ENCODE peak calls at places on chromosomes 12 and 14, in five cellular contexts. O is SK-N-SH, U is H1, J is A549, W is GM12878. L is an unnamed sample.

GRCh38 chr12:1284611-1285010 is 293.6 kb downstream of the ERC1 start:
- DNase-seq in O (no peak), U (no peak), J (no peak), W (no peak), L (no peak)

GRCh38 chr14:64195194-64195593 is 99.0 kb downstream of the ESR2 start:
- DNase-seq in O (no peak), U (no peak), J (no peak), W (peak; percentile 32), L (no peak)

GRCh38 chr12:53626702-53627169 is 554 bp upstream of the ATF7 start:
- DNase-seq in O (no peak), U (no peak), J (no peak), W (no peak), L (no peak)

GRCh38 chr12:7146906-7147305 is 16.7 kb downstream of the CLSTN3 start:
- DNase-seq in O (no peak), U (no peak), J (no peak), W (no peak), L (no peak)

GRCh38 chr12:89895591-89895990 is 187.0 kb upstream of the ATP2B1 start:
- DNase-seq in O (no peak), U (no peak), J (no peak), W (no peak), L (no peak)

GRCh38 chr14:100361626-100362025 is 38.5 kb downstream of the SLC25A47 start:
- DNase-seq in O (no peak), U (no peak), J (no peak), W (no peak), L (no peak)

GRCh38 chr14:105410642-105411016 is 9.0 kb upstream of the MTA1 start:
- DNase-seq in O (no peak), U (no peak), J (no peak), W (no peak), L (no peak)

GRCh38 chr12:78316150-78316549 is 485.5 kb downstream of the NAV3 start:
- DNase-seq in O (no peak), U (no peak), J (no peak), W (no peak), L (no peak)

GRCh38 chr12:117853600-117853999 is 115.2 kb downstream of the KSR2 start:
- DNase-seq in O (no peak), U (no peak), J (peak; percentile 86), W (no peak), L (no peak)

GRCh38 chr12:115632323-115632722 is 645.2 kb downstream of the MED13L start:
- DNase-seq in O (no peak), U (no peak), J (no peak), W (no peak), L (no peak)

GRCh38 chr14:61217516-61217915 is 63.6 kb downstream of the TMEM30B start:
- DNase-seq in O (no peak), U (no peak), J (no peak), W (no peak), L (no peak)

GRCh38 chr14:61213930-61214329 is 67.2 kb downstream of the TMEM30B start:
- DNase-seq in O (no peak), U (no peak), J (no peak), W (no peak), L (no peak)

GRCh38 chr14:61213116-61213720 is 67.9 kb downstream of the TMEM30B start:
- DNase-seq in O (no peak), U (no peak), J (no peak), W (no peak), L (no peak)

GRCh38 chr14:61218157-61218556 is 63.0 kb downstream of the TMEM30B start:
- DNase-seq in O (no peak), U (no peak), J (no peak), W (no peak), L (no peak)

DNA sequence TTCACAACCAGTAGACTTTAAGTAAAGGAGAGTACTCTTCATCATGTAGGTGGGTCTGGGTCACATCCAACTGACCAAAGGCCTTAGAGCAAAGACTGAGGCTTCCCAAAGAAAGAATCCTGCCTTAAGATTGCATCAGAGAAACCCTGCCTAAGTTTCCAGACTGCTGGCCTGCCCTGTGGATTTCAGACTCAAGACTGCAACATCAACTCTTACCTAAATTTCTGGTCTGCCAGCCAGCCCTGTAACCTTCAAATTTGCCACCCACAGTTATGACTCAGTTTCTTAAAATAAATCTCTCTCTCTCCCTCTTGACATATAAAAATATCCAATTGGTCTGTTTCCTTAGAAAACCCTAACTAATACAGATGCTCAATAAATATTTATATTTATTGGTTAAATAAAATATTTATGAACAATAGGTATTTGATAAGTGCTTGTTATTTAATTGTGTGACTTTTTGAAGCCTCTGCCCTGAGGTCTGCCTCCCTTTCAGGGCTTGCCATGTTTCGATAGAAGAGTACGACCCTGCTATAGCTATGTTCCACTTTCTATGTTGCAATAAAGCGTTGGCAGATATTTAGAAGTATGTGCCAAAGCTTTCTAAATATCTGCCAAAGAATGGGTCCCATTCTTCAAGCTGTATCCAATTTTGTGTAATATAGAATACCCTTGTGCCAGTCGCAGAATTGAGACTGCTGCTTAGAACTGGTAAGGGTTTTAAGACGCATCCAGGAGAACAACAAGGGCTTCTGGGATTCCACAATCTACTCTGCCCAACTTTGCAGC is 65.7 kb downstream of the TMEM30B start:
- DNase-seq in O (no peak), U (no peak), J (no peak), W (no peak), L (no peak)
- TF ChIP-seq MAX in O (no peak), U (no peak), J (no peak), W (no peak), L (no peak)

GRCh38 chr12:91224411-91224810 is 41.8 kb upstream of the DCN start:
- DNase-seq in O (no peak), U (no peak), J (no peak), W (no peak), L (no peak)

GRCh38 chr12:91219919-91220318 is 37.3 kb upstream of the DCN start:
- DNase-seq in O (no peak), U (no peak), J (no peak), W (no peak), L (no peak)

GRCh38 chr12:91225316-91225715 is 42.7 kb upstream of the DCN start:
- DNase-seq in O (no peak), U (no peak), J (no peak), W (no peak), L (no peak)

GRCh38 chr12:91219511-91219910 is 36.9 kb upstream of the DCN start:
- DNase-seq in O (no peak), U (no peak), J (no peak), W (no peak), L (no peak)

GRCh38 chr12:91222746-91223145 is 40.1 kb upstream of the DCN start:
- DNase-seq in O (no peak), U (no peak), J (no peak), W (no peak), L (no peak)
- TF ChIP-seq MAX in O (no peak), U (no peak), J (no peak), W (no peak), L (no peak)

GRCh38 chr12:49340971-49341776 is 4.2 kb upstream of the C1QL4 start:
- DNase-seq in O (no peak), U (no peak), J (no peak), W (no peak), L (no peak)
- TF ChIP-seq MAX in O (no peak), U (no peak), J (no peak), W (no peak), L (no peak)

GRCh38 chr12:9098115-9098452 is 17.6 kb downstream of the A2M start:
- DNase-seq in O (no peak), U (no peak), J (no peak), W (no peak), L (no peak)

GRCh38 chr12:9094512-9095206 is 21.1 kb downstream of the A2M start:
- DNase-seq in O (no peak), U (no peak), J (no peak), W (no peak), L (no peak)

GRCh38 chr12:9095322-9095721 is 20.4 kb downstream of the A2M start:
- DNase-seq in O (no peak), U (no peak), J (no peak), W (no peak), L (no peak)

GRCh38 chr12:9098463-9099026 is 17.2 kb downstream of the A2M start:
- DNase-seq in O (no peak), U (no peak), J (no peak), W (no peak), L (no peak)

DNA sequence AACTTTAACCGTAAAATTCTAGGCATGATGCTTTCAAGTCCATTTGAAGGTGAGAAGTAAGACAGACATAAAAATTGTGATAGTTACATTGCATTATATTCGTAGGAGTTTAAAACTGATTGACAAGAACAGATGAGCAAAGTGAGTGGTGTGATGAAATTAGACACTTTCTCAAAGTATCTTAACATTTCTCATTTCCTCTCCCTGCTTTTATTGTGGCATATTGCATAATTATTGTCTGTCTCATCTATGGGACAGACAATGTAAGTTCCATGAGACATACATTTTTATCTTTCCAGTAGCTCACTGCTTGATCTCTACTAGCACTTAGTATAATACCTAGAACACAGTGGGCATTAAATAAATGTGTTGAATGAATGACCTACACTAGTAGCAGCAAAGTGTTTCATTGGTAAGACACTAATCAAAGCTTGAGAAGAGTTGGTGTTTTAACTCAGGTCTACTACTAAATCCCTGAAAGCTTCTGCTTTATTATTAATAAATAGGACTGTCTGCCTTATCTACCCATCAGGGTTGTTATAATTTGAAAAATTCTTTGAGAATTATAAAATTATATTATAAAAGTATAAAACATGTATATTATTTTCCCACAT is 19.0 kb downstream of the A2M start:
- DNase-seq in O (no peak), U (no peak), J (no peak), W (no peak), L (peak; percentile 52)
- TF ChIP-seq MAX in O (no peak), U (no peak), J (no peak), W (no peak), L (no peak)

GRCh38 chr12:91983935-91984334 is 161.7 kb downstream of the BTG1 start:
- DNase-seq in O (no peak), U (no peak), J (no peak), W (no peak), L (no peak)

GRCh38 chr12:91986084-91986483 is 159.6 kb downstream of the BTG1 start:
- DNase-seq in O (no peak), U (no peak), J (peak; percentile 39), W (no peak), L (no peak)

GRCh38 chr12:91982946-91983345 is 162.7 kb downstream of the BTG1 start:
- DNase-seq in O (no peak), U (no peak), J (no peak), W (no peak), L (no peak)

GRCh38 chr12:91984571-91984970 is 161.1 kb downstream of the BTG1 start:
- DNase-seq in O (no peak), U (no peak), J (no peak), W (no peak), L (no peak)

GRCh38 chr12:91985002-91985767 is 160.5 kb downstream of the BTG1 start:
- DNase-seq in O (no peak), U (no peak), J (no peak), W (no peak), L (peak; percentile 23)
- TF ChIP-seq MAX in O (no peak), U (no peak), J (no peak), W (no peak), L (no peak)

GRCh38 chr14:36952702-36953101 is 219.7 kb downstream of the SLC25A21 start:
- DNase-seq in O (no peak), U (no peak), J (peak; percentile 64), W (no peak), L (no peak)
- TF ChIP-seq MAX in O (no peak), U (no peak), J (no peak), W (no peak), L (no peak)